ENCODE peak calls at places on chromosomes 13 and 19, in four cellular contexts. W is HepG2, E is K562, H is WTC11. B is an unnamed sample.

GRCh38 chr19:19405919-19406877 is 723 bp downstream of the GATAD2A start:
- DNase-seq in W (no peak), E (peak; percentile 76), H (peak; percentile 70), B (no peak)

GRCh38 chr19:7444042-7444441 is 44.8 kb downstream of the PEX11G start:
- DNase-seq in W (no peak), E (no peak), H (no peak), B (no peak)

GRCh38 chr19:31715249-31715944 is 366.2 kb upstream of the TSHZ3 start:
- DNase-seq in W (no peak), E (no peak), H (no peak), B (no peak)

GRCh38 chr19:53951436-53951835 is 11.3 kb upstream of the CACNG8 start:
- DNase-seq in W (no peak), E (no peak), H (no peak), B (no peak)

GRCh38 chr19:4911786-4912672 is 2.7 kb downstream of the UHRF1 start:
- DNase-seq in W (peak; percentile 40), E (peak; percentile 71), H (peak; percentile 62), B (no peak)

GRCh38 chr13:109568273-109568900 is 218.0 kb downstream of the IRS2 start:
- DNase-seq in W (peak; percentile 7), E (no peak), H (no peak), B (no peak)

GRCh38 chr19:33376423-33376822 is 2.9 kb downstream of the CEBPG start:
- DNase-seq in W (peak; percentile 45), E (no peak), H (no peak), B (no peak)

GRCh38 chr19:15421726-15422260 is 3.0 kb upstream of the AKAP8L start:
- DNase-seq in W (no peak), E (no peak), H (no peak), B (no peak)

GRCh38 chr19:56927294-56927693 is 86.8 kb upstream of the PEG3 start:
- DNase-seq in W (peak; percentile 85), E (no peak), H (no peak), B (no peak)

GRCh38 chr13:43865892-43866291 is 13.6 kb downstream of the CCDC122 start:
- DNase-seq in W (no peak), E (no peak), H (no peak), B (no peak)

GRCh38 chr13:43988302-43988701 is 108.6 kb downstream of the LACC1 start:
- DNase-seq in W (no peak), E (no peak), H (no peak), B (no peak)

GRCh38 chr19:1076951-1077350 is 10.0 kb downstream of the ARHGAP45 start:
- DNase-seq in W (no peak), E (no peak), H (no peak), B (peak; percentile 85)

GRCh38 chr19:38769635-38770211 is 3.6 kb downstream of the LGALS7 start:
- DNase-seq in W (no peak), E (peak; percentile 71), H (peak; percentile 92), B (no peak)

GRCh38 chr13:99357149-99357596 is 50.0 kb upstream of the GPR183 start:
- DNase-seq in W (no peak), E (peak; percentile 76), H (no peak), B (peak; percentile 61)
- TF ChIP-seq CREM in W (no peak), E (peak; percentile 69), H (no peak), B (peak; percentile 57)

GRCh38 chr19:45470147-45471081 is 2.6 kb downstream of the FOSB start:
- DNase-seq in W (no peak), E (peak; percentile 47), H (no peak), B (no peak)

GRCh38 chr19:45471866-45472556 is 4.2 kb downstream of the FOSB start:
- DNase-seq in W (no peak), E (no peak), H (no peak), B (no peak)

GRCh38 chr19:45472557-45473365 is 5.0 kb downstream of the FOSB start:
- DNase-seq in W (no peak), E (no peak), H (no peak), B (no peak)

GRCh38 chr19:45469835-45470146 is 2.0 kb downstream of the FOSB start:
- DNase-seq in W (peak; percentile 85), E (peak; percentile 93), H (peak; percentile 94), B (no peak)

GRCh38 chr19:45471116-45471865 is 3.5 kb downstream of the FOSB start:
- DNase-seq in W (no peak), E (no peak), H (no peak), B (no peak)
- TF ChIP-seq CREM in W (no peak), E (no peak), H (no peak), B (no peak)

GRCh38 chr13:48315981-48316380 is 12.4 kb downstream of the RB1 start:
- DNase-seq in W (no peak), E (no peak), H (no peak), B (no peak)
- TF ChIP-seq CREM in W (no peak), E (no peak), H (no peak), B (no peak)

DNA sequence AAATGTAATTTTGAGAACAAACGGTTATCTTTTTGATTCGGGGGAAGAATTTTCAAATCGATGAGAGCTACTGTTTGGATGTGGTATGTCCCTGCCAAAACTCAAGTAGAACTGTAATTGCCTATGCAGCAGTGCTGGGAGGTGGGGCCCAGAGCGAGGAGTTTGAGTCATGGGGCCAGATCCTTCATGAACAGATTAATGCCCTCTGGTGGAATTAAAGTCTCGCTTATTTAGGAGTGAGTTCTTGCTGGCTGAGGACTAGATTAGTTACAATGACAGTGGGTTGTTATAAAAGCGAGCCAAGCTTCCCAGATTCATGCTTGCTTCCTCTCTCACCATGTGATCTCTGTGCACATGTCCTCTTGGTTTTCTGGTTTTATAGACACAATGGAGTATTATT is 11.8 kb upstream of the PRR20A start:
- DNase-seq in W (no peak), E (no peak), H (peak; percentile 28), B (no peak)
- TF ChIP-seq CREM in W (no peak), E (no peak), H (no peak), B (no peak)

DNA sequence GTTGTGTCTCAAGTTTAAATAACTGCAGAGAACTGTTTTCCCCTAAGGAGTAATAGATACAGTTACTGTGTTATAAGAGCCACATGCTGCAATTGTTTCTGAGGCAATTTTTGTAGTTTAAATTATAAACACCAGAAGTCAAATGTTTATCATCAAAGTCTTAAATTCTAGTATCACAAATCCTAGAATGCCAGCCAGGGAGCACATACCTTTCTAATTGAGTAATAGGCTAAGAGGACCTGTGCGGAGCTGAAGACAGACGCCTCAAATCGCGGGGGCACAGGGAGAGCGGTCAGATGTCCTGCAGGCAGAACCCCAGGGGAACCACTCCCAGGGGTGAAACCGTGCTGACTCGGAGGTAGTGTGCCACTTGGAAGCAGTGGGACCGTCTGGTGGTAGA is 65.2 kb upstream of the TNFRSF19 start:
- DNase-seq in W (no peak), E (no peak), H (no peak), B (no peak)
- TF ChIP-seq CREM in W (no peak), E (no peak), H (no peak), B (no peak)

DNA sequence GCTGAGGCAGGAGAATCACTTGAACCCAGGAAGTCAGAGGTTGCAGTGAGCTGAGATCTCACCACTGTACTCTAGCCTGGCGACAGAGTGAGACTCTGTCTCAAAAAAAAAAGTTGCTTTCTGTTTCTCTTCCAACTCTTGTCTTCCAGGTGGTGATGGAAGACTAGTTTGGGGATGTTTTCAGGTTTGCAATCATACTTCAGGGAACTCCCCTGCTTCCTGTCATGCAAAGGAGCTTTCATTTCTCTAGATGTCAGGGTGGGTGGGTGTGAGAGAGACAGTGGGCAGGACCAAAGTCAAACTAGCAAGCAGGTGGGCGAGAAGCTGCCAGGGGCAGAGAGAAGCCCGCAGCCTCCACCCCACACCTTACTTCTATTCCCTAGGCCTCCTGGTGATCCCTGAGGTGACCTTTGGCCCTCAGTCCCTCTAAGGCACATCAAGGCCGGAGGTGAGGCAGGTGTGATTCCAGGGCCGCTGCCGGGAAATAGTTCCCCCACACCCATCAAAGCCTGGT is 25.7 kb downstream of the CCNE1 start:
- DNase-seq in W (no peak), E (no peak), H (no peak), B (peak; percentile 84)
- TF ChIP-seq CREM in W (no peak), E (no peak), H (no peak), B (peak; percentile 73)

GRCh38 chr19:16625183-16625958 is 2.6 kb downstream of the MED26 start:
- DNase-seq in W (no peak), E (no peak), H (no peak), B (no peak)
- TF ChIP-seq CREM in W (no peak), E (no peak), H (no peak), B (no peak)

GRCh38 chr13:75702476-75702875 is 66.3 kb downstream of the LMO7 start:
- DNase-seq in W (no peak), E (no peak), H (no peak), B (no peak)
- TF ChIP-seq CREM in W (no peak), E (no peak), H (no peak), B (no peak)